ENCODE peak calls at places on chromosome 1, in four cellular contexts. One of them, this sample, is unnamed.

GRCh38 chr1:242178924-242179708 is 180.2 kb upstream of the MAP1LC3C start:
- DNase-seq in T-helper 2 cell: no peak
- DNase-seq in NCI-H1092: no peak
- DNase-seq in COR-L47: peak
- DNase-seq in this sample: no peak

GRCh38 chr1:238738942-238739341 is 647.4 kb upstream of the CHRM3 start:
- DNase-seq in T-helper 2 cell: no peak
- DNase-seq in NCI-H1092: no peak
- DNase-seq in COR-L47: no peak
- DNase-seq in this sample: no peak

GRCh38 chr1:212650228-212650627 is 41.7 kb downstream of the ATF3 start:
- DNase-seq in T-helper 2 cell: no peak
- DNase-seq in NCI-H1092: no peak
- DNase-seq in COR-L47: peak
- DNase-seq in this sample: no peak

GRCh38 chr1:204046346-204046745 is 26.6 kb upstream of the SOX13 start:
- DNase-seq in T-helper 2 cell: no peak
- DNase-seq in NCI-H1092: no peak
- DNase-seq in COR-L47: peak
- DNase-seq in this sample: no peak

GRCh38 chr1:38964140-38964548 is 22.5 kb upstream of the RHBDL2 start:
- DNase-seq in T-helper 2 cell: no peak
- DNase-seq in NCI-H1092: no peak
- DNase-seq in COR-L47: no peak
- DNase-seq in this sample: no peak

GRCh38 chr1:171814692-171815091 is 26.6 kb upstream of the DNM3 start:
- DNase-seq in T-helper 2 cell: no peak
- DNase-seq in NCI-H1092: no peak
- DNase-seq in COR-L47: no peak
- DNase-seq in this sample: no peak

GRCh38 chr1:93603581-93603980 is 78.1 kb downstream of the BCAR3 start:
- DNase-seq in T-helper 2 cell: no peak
- DNase-seq in NCI-H1092: no peak
- DNase-seq in COR-L47: no peak
- DNase-seq in this sample: no peak

GRCh38 chr1:198850196-198850595 is 211.4 kb downstream of the PTPRC start:
- DNase-seq in T-helper 2 cell: no peak
- DNase-seq in NCI-H1092: no peak
- DNase-seq in COR-L47: no peak
- DNase-seq in this sample: no peak